ENCODE peak calls at places on chromosome 19, in five cellular contexts. One of them, this sample, is unnamed.

GRCh38 chr19:40601061-40601973 is at the start of gene LTBP4:
- DNase-seq in tibial artery: peak; percentile 88
- DNase-seq in nephron progenitor cell: peak; percentile 60
- DNase-seq in CD4-positive, alpha-beta T cell: no peak
- DNase-seq in heart left ventricle: peak; percentile 67
- DNase-seq in this sample: peak; percentile 59

GRCh38 chr19:50361290-50362029 is 4.0 kb downstream of the NAPSA start:
- DNase-seq in CD4-positive, alpha-beta T cell: no peak
- DNase-seq in tibial artery: no peak
- DNase-seq in nephron progenitor cell: no peak
- DNase-seq in heart left ventricle: no peak
- DNase-seq in this sample: peak; percentile 30

GRCh38 chr19:854549-854948 is 2.4 kb downstream of the ELANE start:
- DNase-seq in heart left ventricle: no peak
- DNase-seq in tibial artery: no peak
- DNase-seq in CD4-positive, alpha-beta T cell: no peak
- DNase-seq in nephron progenitor cell: no peak
- DNase-seq in this sample: no peak

GRCh38 chr19:41350735-41351338 is 2.9 kb downstream of the TGFB1 start:
- DNase-seq in heart left ventricle: no peak
- DNase-seq in nephron progenitor cell: no peak
- DNase-seq in tibial artery: no peak
- DNase-seq in CD4-positive, alpha-beta T cell: no peak
- DNase-seq in this sample: no peak

GRCh38 chr19:12838182-12838890 is at the start of gene MAST1:
- DNase-seq in tibial artery: no peak
- DNase-seq in CD4-positive, alpha-beta T cell: no peak
- DNase-seq in heart left ventricle: no peak
- DNase-seq in nephron progenitor cell: peak; percentile 81
- DNase-seq in this sample: peak; percentile 78

GRCh38 chr19:13466697-13467096 is 39.6 kb downstream of the CACNA1A start:
- DNase-seq in tibial artery: no peak
- DNase-seq in CD4-positive, alpha-beta T cell: no peak
- DNase-seq in nephron progenitor cell: no peak
- DNase-seq in heart left ventricle: no peak
- DNase-seq in this sample: no peak

GRCh38 chr19:41753936-41754529 is 1.3 kb upstream of the CEACAM6 start:
- DNase-seq in tibial artery: no peak
- DNase-seq in CD4-positive, alpha-beta T cell: peak; percentile 61
- DNase-seq in heart left ventricle: no peak
- DNase-seq in nephron progenitor cell: peak; percentile 47
- DNase-seq in this sample: peak; percentile 85

GRCh38 chr19:30128211-30128610 is 186.2 kb downstream of the URI1 start:
- DNase-seq in tibial artery: no peak
- DNase-seq in heart left ventricle: no peak
- DNase-seq in nephron progenitor cell: no peak
- DNase-seq in CD4-positive, alpha-beta T cell: no peak
- DNase-seq in this sample: no peak

GRCh38 chr19:48798937-48799336 is 11.9 kb downstream of the BCAT2 start:
- DNase-seq in tibial artery: no peak
- DNase-seq in CD4-positive, alpha-beta T cell: no peak
- DNase-seq in heart left ventricle: no peak
- DNase-seq in nephron progenitor cell: no peak
- DNase-seq in this sample: peak; percentile 70

GRCh38 chr19:46349311-46349993 is 2.6 kb downstream of the PPP5C start:
- DNase-seq in tibial artery: no peak
- DNase-seq in nephron progenitor cell: no peak
- DNase-seq in CD4-positive, alpha-beta T cell: no peak
- DNase-seq in heart left ventricle: no peak
- DNase-seq in this sample: no peak

DNA sequence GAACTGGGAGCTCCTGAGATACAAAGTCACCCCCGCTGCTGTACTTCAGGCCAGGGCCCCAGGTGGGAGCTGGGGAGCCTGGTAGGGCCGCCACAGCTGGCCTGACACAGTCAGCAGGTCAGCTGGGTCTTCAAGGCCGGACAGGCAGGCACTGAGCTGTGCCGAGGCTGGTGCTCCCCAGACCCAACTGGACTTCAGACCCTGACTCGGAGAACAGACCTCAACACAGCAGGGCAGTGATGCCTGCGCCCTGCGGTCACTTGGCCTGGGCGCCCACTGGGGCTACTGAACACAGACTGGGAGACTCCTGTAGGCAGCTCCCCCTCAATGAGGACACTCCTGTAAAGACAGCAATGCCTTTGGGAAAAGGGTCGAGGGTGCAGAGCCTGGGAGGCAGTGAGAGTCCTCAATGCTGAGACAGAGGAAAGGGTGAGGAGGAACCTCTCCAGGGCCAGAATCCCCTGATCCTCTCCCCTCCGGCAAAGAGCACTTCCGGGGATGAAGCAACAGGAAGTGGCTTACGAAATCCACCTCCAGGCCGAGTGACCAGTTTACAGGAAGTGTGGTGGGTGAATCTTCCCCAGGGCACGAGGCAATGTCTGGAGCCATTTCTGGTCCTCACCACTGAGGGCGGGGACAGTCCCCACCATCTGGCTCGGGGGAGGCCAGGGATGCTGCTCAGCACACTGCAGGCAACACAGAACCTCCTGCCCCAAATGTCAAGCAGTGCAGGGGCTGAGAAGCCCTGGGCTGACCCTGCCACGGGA is 40.8 kb upstream of the ISYNA1 start:
- DNase-seq in nephron progenitor cell: no peak
- DNase-seq in tibial artery: peak; percentile 92
- DNase-seq in heart left ventricle: peak; percentile 89
- DNase-seq in CD4-positive, alpha-beta T cell: no peak
- DNase-seq in this sample: peak; percentile 78
- TF ChIP-seq CTCF in nephron progenitor cell: no peak
- TF ChIP-seq CTCF in tibial artery: no peak
- TF ChIP-seq CTCF in heart left ventricle: no peak
- TF ChIP-seq CTCF in CD4-positive, alpha-beta T cell: no peak
- TF ChIP-seq CTCF in this sample: no peak

DNA sequence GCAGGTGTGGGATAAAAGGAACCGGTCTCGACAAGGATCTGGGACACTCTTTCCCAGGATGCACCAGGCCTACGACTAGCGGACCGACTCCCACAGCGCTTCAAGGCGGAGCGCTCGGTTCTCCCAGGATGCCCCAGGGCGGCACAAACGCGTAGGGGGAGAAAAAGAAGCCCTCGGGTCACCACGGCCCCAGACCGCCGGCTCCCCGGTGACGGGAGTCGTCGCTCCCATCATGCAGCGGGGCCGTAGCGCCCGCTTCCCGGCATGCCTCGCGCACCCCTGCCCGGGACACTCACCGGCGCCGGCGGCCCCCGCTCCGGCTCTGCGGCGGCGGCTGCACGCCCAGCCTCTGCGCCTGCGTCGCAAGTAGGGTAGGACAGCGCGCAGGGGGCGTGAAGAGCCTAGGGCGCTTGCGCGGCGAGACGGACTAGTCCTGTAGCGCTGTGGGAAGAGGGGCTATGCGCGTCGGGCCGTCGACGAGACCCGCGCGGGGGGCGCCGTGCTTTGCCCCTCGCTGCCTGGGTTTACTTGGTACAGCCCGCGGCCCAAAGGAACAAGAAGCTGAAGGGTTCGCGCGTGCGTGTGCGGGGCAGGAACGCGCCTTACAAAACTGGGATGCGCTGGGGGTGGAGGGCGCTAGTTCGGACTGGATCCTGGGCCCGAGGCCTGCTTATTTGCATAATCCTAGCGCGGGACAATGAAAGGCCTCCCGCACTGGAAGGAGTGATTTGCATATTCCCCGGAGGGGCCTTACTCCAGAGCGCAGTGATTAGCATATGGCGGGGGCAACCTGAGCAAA is at the start of gene ZNF428:
- DNase-seq in heart left ventricle: peak; percentile 91
- DNase-seq in CD4-positive, alpha-beta T cell: peak; percentile 81
- DNase-seq in nephron progenitor cell: peak; percentile 88
- DNase-seq in tibial artery: peak; percentile 90
- DNase-seq in this sample: peak; percentile 98
- TF ChIP-seq CTCF in heart left ventricle: no peak
- TF ChIP-seq CTCF in CD4-positive, alpha-beta T cell: no peak
- TF ChIP-seq CTCF in nephron progenitor cell: no peak
- TF ChIP-seq CTCF in tibial artery: no peak
- TF ChIP-seq CTCF in this sample: no peak

GRCh38 chr19:39187552-39187943 is 9.2 kb upstream of the NCCRP1 start:
- DNase-seq in nephron progenitor cell: no peak
- DNase-seq in tibial artery: no peak
- DNase-seq in heart left ventricle: no peak
- DNase-seq in CD4-positive, alpha-beta T cell: no peak
- DNase-seq in this sample: no peak
- TF ChIP-seq CTCF in nephron progenitor cell: no peak
- TF ChIP-seq CTCF in tibial artery: no peak
- TF ChIP-seq CTCF in heart left ventricle: no peak
- TF ChIP-seq CTCF in CD4-positive, alpha-beta T cell: peak; percentile 28
- TF ChIP-seq CTCF in this sample: peak; percentile 22

DNA sequence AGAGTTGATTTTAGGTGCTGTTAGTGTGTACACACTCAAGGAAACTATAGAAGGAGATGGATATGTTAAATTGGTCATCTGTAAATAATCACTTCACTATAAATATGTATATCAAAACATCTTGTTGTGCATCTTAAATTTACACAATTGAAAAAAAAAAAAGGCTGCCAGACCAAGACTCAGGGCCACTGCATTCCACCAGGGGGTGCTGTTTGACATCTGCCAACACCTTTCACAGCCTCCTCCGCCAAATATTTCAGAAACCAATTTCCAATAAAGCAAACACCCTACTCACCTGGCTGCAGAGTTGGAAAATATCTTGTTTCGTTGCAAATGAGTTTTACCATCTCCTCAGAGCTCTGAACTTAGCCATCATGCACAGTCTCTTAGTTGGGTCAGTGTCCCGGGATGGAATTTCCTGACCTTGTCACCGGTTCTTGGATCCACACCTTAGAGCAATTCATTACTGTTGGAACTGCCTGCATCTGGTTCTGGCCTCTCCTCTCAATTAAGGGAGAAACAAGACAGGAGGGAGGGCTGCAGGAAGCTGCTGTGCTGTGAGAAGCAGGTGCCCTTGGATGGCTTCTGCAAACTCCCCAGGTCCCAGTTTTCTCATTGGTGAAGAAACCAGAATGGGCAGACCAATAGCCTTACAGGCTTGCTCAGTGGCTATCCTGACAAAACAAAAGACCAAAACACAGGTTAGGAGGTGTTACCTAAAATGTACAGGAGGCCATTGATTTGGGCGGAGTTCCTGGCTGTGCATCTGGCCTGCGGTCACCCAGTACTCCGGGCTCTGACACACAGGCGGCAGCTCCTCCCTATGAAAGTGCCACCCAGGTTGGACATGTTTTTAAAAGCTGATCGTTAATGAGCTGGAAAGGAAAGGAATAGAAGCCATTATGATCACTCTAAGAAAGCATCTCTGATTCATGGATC is 746.6 kb downstream of the UQCRFS1 start:
- DNase-seq in CD4-positive, alpha-beta T cell: peak; percentile 44
- DNase-seq in heart left ventricle: peak; percentile 30
- DNase-seq in nephron progenitor cell: peak; percentile 84
- DNase-seq in tibial artery: no peak
- DNase-seq in this sample: peak; percentile 29
- TF ChIP-seq CTCF in CD4-positive, alpha-beta T cell: peak; percentile 61
- TF ChIP-seq CTCF in heart left ventricle: peak; percentile 81
- TF ChIP-seq CTCF in nephron progenitor cell: peak; percentile 92
- TF ChIP-seq CTCF in tibial artery: no peak
- TF ChIP-seq CTCF in this sample: peak; percentile 72

GRCh38 chr19:51901860-51902259 is 3.0 kb downstream of the ZNF649 start:
- DNase-seq in heart left ventricle: no peak
- DNase-seq in tibial artery: no peak
- DNase-seq in CD4-positive, alpha-beta T cell: no peak
- DNase-seq in nephron progenitor cell: no peak
- DNase-seq in this sample: no peak
- TF ChIP-seq CTCF in heart left ventricle: no peak
- TF ChIP-seq CTCF in tibial artery: no peak
- TF ChIP-seq CTCF in CD4-positive, alpha-beta T cell: no peak
- TF ChIP-seq CTCF in nephron progenitor cell: no peak
- TF ChIP-seq CTCF in this sample: no peak

GRCh38 chr19:8095354-8095886 is 42.9 kb downstream of the CCL25 start:
- DNase-seq in tibial artery: no peak
- DNase-seq in heart left ventricle: no peak
- DNase-seq in CD4-positive, alpha-beta T cell: no peak
- DNase-seq in nephron progenitor cell: no peak
- DNase-seq in this sample: no peak

GRCh38 chr19:8097198-8097597 is 44.6 kb downstream of the CCL25 start:
- DNase-seq in CD4-positive, alpha-beta T cell: no peak
- DNase-seq in heart left ventricle: no peak
- DNase-seq in nephron progenitor cell: no peak
- DNase-seq in tibial artery: no peak
- DNase-seq in this sample: no peak

GRCh38 chr19:8094336-8094735 is 41.8 kb downstream of the CCL25 start:
- DNase-seq in nephron progenitor cell: no peak
- DNase-seq in tibial artery: no peak
- DNase-seq in CD4-positive, alpha-beta T cell: no peak
- DNase-seq in heart left ventricle: no peak
- DNase-seq in this sample: no peak

GRCh38 chr19:8097681-8098567 is 45.4 kb downstream of the CCL25 start:
- DNase-seq in nephron progenitor cell: no peak
- DNase-seq in heart left ventricle: no peak
- DNase-seq in CD4-positive, alpha-beta T cell: no peak
- DNase-seq in tibial artery: no peak
- DNase-seq in this sample: no peak

GRCh38 chr19:8096071-8096470 is 43.5 kb downstream of the CCL25 start:
- DNase-seq in nephron progenitor cell: no peak
- DNase-seq in heart left ventricle: no peak
- DNase-seq in CD4-positive, alpha-beta T cell: no peak
- DNase-seq in tibial artery: no peak
- DNase-seq in this sample: no peak
- TF ChIP-seq CTCF in nephron progenitor cell: no peak
- TF ChIP-seq CTCF in heart left ventricle: no peak
- TF ChIP-seq CTCF in CD4-positive, alpha-beta T cell: no peak
- TF ChIP-seq CTCF in tibial artery: no peak
- TF ChIP-seq CTCF in this sample: no peak